ENCODE peak calls at places on chromosome 13, in nine cellular contexts. V is astrocyte, S is HepG2, P is neural progenitor cell, G is mammary epithelial cell, R is K562, L is OCI-LY7, N is IMR-90, O is mesendoderm. U is an unnamed sample.

GRCh38 chr13:38763446-38764381 is 76.8 kb downstream of the FREM2 start:
- DNase-seq in V (peak), S (peak), P (peak), G (peak), R (no peak), L (peak), N (peak), O (peak), U (peak)

GRCh38 chr13:95288899-95289500 is 12.3 kb downstream of the ABCC4 start:
- DNase-seq in V (peak), S (no peak), P (no peak), G (no peak), R (no peak), L (no peak), N (no peak), O (no peak), U (no peak)

GRCh38 chr13:111410232-111411021 is 90.0 kb downstream of the TEX29 start:
- DNase-seq in V (no peak), S (no peak), P (no peak), G (no peak), R (no peak), L (no peak), N (no peak), O (no peak), U (no peak)

GRCh38 chr13:108948269-108948671 is 318.9 kb downstream of the MYO16 start:
- DNase-seq in V (no peak), S (peak), P (no peak), G (no peak), R (no peak), L (no peak), N (no peak), O (no peak), U (no peak)

GRCh38 chr13:28375250-28375930 is 119.5 kb downstream of the FLT1 start:
- DNase-seq in V (no peak), S (no peak), P (no peak), G (no peak), R (peak), L (no peak), N (no peak), O (peak), U (no peak)

GRCh38 chr13:79662882-79663281 is 181.9 kb downstream of the NDFIP2 start:
- DNase-seq in V (no peak), S (no peak), P (no peak), G (no peak), R (no peak), L (no peak), N (no peak), O (peak), U (no peak)

GRCh38 chr13:85725433-85725832 is 73.8 kb downstream of the SLITRK6 start:
- DNase-seq in V (no peak), S (no peak), P (no peak), G (no peak), R (no peak), L (no peak), N (no peak), O (no peak), U (no peak)

GRCh38 chr13:36006347-36006746 is 124.8 kb downstream of the DCLK1 start:
- DNase-seq in V (no peak), S (no peak), P (no peak), G (no peak), R (no peak), L (no peak), N (no peak), O (no peak), U (no peak)

GRCh38 chr13:39350461-39350881 is 252.5 kb downstream of the LHFPL6 start:
- DNase-seq in V (no peak), S (no peak), P (peak), G (no peak), R (no peak), L (no peak), N (no peak), O (no peak), U (no peak)

GRCh38 chr13:77535448-77535847 is at the start of gene SCEL:
- DNase-seq in V (no peak), S (no peak), P (no peak), G (peak), R (no peak), L (no peak), N (no peak), O (peak), U (no peak)

GRCh38 chr13:43805071-43805468 is 18.3 kb upstream of the ENOX1 start:
- DNase-seq in V (peak), S (peak), P (no peak), G (peak), R (no peak), L (no peak), N (peak), O (peak), U (peak)

GRCh38 chr13:41658057-41658642 is 200.8 kb downstream of the RGCC start:
- DNase-seq in V (peak), S (no peak), P (no peak), G (no peak), R (no peak), L (no peak), N (peak), O (no peak), U (no peak)

GRCh38 chr13:79386125-79386822 is 19.8 kb downstream of the RBM26 start:
- DNase-seq in V (peak), S (no peak), P (no peak), G (peak), R (no peak), L (no peak), N (no peak), O (no peak), U (no peak)

GRCh38 chr13:76000131-76000530 is 364.0 kb downstream of the LMO7 start:
- DNase-seq in V (no peak), S (no peak), P (no peak), G (no peak), R (no peak), L (no peak), N (no peak), O (no peak), U (no peak)

GRCh38 chr13:109162248-109163051 is 533.0 kb downstream of the MYO16 start:
- DNase-seq in V (no peak), S (no peak), P (no peak), G (peak), R (no peak), L (peak), N (no peak), O (no peak), U (no peak)

GRCh38 chr13:19587635-19588300 is 26.4 kb upstream of the TPTE2 start:
- DNase-seq in V (peak), S (peak), P (no peak), G (peak), R (peak), L (peak), N (peak), O (peak), U (peak)

GRCh38 chr13:53159439-53159838 is 130.8 kb downstream of the OLFM4 start:
- DNase-seq in V (no peak), S (no peak), P (peak), G (no peak), R (no peak), L (no peak), N (no peak), O (peak), U (no peak)

GRCh38 chr13:27783111-27783510 is 9.2 kb upstream of the GSX1 start:
- DNase-seq in V (no peak), S (peak), P (peak), G (no peak), R (no peak), L (no peak), N (peak), O (peak), U (no peak)

DNA sequence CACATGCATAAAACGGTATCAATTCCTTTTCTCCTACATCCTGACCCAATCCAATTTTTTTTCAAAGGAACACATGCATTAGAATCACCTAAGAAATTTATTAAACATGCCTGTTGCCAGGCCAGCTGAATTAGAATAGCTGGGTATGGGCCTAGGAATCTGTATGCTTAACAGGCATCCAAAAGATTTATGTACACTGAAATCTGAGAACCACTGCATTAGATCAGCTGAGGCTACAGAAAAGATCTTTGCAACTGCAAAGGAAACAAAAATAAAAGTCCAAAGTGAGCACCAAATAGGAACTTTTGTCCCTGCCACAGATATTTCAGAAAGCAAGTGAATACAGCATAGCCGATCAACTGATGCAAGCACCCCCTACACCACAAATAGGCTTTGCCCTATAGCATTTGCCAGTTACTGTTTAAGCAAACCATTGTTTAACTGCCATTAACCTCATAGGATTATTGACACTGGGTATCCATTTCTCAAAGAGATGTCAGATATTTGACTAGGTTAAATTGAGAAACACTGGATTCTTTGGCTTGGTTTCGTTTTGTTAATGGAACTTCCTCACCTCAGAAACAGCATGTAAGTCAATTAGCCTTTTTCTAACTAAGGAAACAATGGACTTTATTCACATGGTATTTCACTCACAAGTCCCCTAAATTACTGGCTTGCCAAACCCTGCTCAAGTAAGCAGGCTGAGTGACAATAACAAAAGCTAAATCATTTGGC is 68.0 kb downstream of the SUCLA2 start:
- DNase-seq in V (no peak), S (peak), P (peak), G (peak), R (no peak), L (no peak), N (no peak), O (peak), U (no peak)
- H3K4me2 ChIP-seq in V (peak), S (peak), P (peak), G (no peak), R (no peak), L (no peak), N (no peak), O (no peak), U (no peak)

DNA sequence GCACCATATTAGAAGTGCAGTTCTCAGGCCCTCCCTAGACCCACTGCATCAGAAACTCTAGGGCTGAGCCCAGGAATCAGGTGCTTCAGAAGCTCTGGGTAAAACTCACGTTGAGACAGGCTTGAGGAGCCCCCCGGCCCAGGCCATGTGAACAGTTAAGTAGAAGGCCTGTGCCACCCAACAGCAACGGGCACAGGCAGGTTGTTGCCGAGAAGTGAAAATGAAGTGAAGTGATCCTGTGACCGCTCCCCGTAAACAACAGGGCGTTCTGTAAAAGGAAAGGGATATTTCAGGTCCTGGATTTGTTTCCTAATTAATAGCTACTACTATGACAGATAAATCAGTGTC is 128.8 kb downstream of the ATP11A start:
- DNase-seq in V (no peak), S (no peak), P (no peak), G (no peak), R (no peak), L (no peak), N (no peak), O (no peak), U (no peak)
- H3K4me2 ChIP-seq in V (no peak), S (no peak), P (no peak), G (no peak), R (no peak), L (no peak), N (no peak), O (no peak), U (no peak)

DNA sequence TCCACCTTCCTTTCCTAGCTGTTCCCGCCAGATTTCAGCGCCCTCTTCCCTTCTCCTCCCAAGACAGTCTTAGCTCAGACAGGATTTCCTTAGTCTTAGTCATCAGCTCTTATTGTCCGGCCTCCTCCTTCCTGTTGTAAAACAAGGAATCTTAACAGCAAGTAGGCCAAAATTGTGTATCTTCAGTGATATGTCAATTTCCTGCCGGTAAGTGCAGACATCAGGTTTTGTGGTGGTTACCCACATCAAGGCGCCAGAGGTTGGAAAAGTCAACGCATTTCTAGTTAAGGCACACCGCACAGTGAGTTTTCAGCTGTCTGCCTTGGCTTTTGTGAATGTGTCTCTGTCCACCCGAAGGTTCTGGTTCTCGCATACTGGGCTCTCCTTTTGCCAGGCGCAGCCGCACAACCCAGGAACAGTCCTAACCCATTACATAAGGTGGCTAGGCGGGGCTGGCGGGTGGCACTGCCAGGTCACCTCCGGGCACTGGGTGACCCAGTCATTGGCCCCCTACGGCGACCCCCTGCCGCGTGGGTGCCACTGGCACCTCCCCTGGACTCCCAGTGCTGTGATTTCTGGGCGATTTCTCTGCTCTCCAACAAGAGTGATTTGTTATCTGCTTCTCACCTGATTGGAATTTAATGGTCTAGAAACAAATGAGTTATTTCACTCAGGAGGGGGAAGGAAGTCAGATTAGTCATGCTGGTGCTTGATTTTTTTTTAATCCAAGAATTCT is 12.9 kb downstream of the COL4A2 start:
- DNase-seq in V (peak), S (no peak), P (no peak), G (peak), R (no peak), L (no peak), N (peak), O (peak), U (no peak)
- H3K4me2 ChIP-seq in V (peak), S (no peak), P (no peak), G (peak), R (no peak), L (no peak), N (peak), O (no peak), U (no peak)

GRCh38 chr13:100208596-100208995 is 119.7 kb downstream of the PCCA start:
- DNase-seq in V (no peak), S (no peak), P (no peak), G (peak), R (no peak), L (no peak), N (peak), O (no peak), U (no peak)

GRCh38 chr13:100208002-100208401 is 119.1 kb downstream of the PCCA start:
- DNase-seq in V (no peak), S (no peak), P (no peak), G (no peak), R (no peak), L (no peak), N (peak), O (no peak), U (no peak)

GRCh38 chr13:100212904-100213538 is 124.1 kb downstream of the PCCA start:
- DNase-seq in V (no peak), S (no peak), P (no peak), G (no peak), R (no peak), L (no peak), N (no peak), O (no peak), U (no peak)

GRCh38 chr13:100210966-100211710 is 122.2 kb downstream of the PCCA start:
- DNase-seq in V (peak), S (no peak), P (no peak), G (no peak), R (no peak), L (no peak), N (peak), O (no peak), U (peak)

GRCh38 chr13:100209857-100210580 is 121.1 kb downstream of the PCCA start:
- DNase-seq in V (peak), S (no peak), P (no peak), G (peak), R (no peak), L (no peak), N (peak), O (no peak), U (no peak)
- H3K4me2 ChIP-seq in V (peak), S (no peak), P (no peak), G (peak), R (no peak), L (no peak), N (peak), O (no peak), U (no peak)

GRCh38 chr13:44815507-44816074 is 173.7 kb downstream of the NUFIP1 start:
- DNase-seq in V (peak), S (peak), P (peak), G (peak), R (no peak), L (no peak), N (peak), O (peak), U (peak)
- H3K4me2 ChIP-seq in V (peak), S (peak), P (no peak), G (peak), R (no peak), L (no peak), N (peak), O (no peak), U (peak)

DNA sequence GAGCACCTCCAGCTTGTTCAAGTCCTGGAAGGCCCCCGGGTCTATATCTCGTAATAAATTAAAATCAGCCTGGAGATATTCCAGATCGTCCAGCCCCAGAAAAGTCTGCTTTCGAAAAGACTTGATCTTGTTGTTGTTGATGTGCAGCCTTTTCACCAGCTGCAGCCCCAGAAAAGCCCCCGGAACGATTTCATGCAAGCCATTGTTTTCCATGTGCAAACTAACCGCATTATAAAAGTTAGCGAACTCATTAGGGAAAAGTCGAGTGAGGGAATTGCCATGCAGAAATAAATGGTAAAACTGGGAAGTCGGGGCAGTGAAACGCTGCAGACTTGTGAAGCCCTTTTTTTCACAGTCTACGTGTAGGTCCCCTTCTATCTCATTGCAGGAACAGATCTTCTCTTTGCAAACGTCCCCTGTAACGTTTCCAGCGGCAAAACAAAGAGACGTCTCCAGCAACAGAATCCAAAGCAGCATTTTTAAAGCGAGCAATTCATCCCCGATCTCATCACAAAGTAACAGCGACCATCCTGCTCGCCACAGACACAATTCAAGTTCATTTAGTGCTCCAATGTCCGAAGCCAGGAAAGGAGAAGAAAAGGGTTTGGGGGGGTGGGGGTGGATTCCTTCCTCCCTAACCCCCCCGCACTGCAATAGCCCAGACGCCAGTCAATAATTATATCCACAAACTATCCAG is 1.1 kb downstream of the SLITRK1 start:
- DNase-seq in V (no peak), S (no peak), P (peak), G (no peak), R (no peak), L (no peak), N (no peak), O (no peak), U (no peak)
- H3K4me2 ChIP-seq in V (peak), S (no peak), P (peak), G (peak), R (no peak), L (no peak), N (no peak), O (no peak), U (peak)

GRCh38 chr13:50140742-50141659 is 125.8 kb downstream of the KCNRG start:
- DNase-seq in V (no peak), S (no peak), P (peak), G (no peak), R (no peak), L (no peak), N (no peak), O (peak), U (peak)

GRCh38 chr13:50144473-50145160 is 129.4 kb downstream of the KCNRG start:
- DNase-seq in V (no peak), S (no peak), P (no peak), G (no peak), R (no peak), L (no peak), N (no peak), O (no peak), U (no peak)

GRCh38 chr13:50136678-50137077 is 121.4 kb downstream of the KCNRG start:
- DNase-seq in V (no peak), S (no peak), P (no peak), G (no peak), R (no peak), L (no peak), N (no peak), O (no peak), U (no peak)

GRCh38 chr13:50141660-50142010 is 126.4 kb downstream of the KCNRG start:
- DNase-seq in V (no peak), S (no peak), P (no peak), G (no peak), R (no peak), L (no peak), N (no peak), O (no peak), U (no peak)

DNA sequence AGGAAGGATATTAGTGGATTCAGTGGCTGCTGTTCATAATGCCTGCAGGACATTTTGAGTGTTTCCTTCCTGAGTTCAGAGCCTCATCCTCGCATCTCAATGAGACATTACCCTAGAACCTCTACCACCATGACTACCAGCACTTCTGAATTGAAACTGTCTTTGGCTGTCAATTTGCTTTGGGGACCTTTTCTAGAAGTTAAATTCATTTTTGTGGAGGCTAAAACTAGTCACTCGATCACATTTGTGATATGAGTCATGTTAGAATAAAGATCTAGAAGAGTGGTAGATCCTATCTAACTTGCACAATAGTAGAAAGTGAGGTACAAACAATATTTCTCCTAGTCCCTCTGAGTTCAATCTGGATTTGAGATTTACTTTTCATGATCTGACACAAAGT is 124.9 kb downstream of the KCNRG start:
- DNase-seq in V (no peak), S (no peak), P (no peak), G (no peak), R (no peak), L (peak), N (no peak), O (no peak), U (no peak)
- H3K4me2 ChIP-seq in V (no peak), S (no peak), P (no peak), G (no peak), R (no peak), L (peak), N (no peak), O (no peak), U (no peak)

U was measured in trophoblast cell.